ENCODE peak calls at places on chromosomes 16 and 17, in six cellular contexts. I is tibial artery; K is activated CD4-positive, CD25-positive, alpha-beta regulatory T cell treated with anti-CD3 and anti-CD28 coated beads, Interleukin-2, amount 50 U/mL, for 16 hours; T is GM12865; N is AG04449; Y is substantia nigra. V is an unnamed sample.

GRCh38 chr17:57523926-57524634 is 221.0 kb downstream of the CCDC182 start:
- DNase-seq in K (no peak), T (peak), N (no peak), Y (peak), I (peak), V (no peak)

GRCh38 chr16:64627781-64628180 is 494.1 kb downstream of the CDH11 start:
- DNase-seq in T (no peak), K (no peak), N (no peak), I (no peak), Y (peak), V (peak)

GRCh38 chr16:2436110-2436509 is 6.9 kb downstream of the CCNF start:
- DNase-seq in Y (no peak), I (peak), N (no peak), K (no peak), T (no peak), V (no peak)

GRCh38 chr17:12133183-12133582 is 112.5 kb downstream of the MAP2K4 start:
- DNase-seq in T (no peak), K (no peak), I (no peak), N (peak), Y (no peak), V (no peak)

GRCh38 chr17:83203073-83203471 is 123.7 kb downstream of the METRNL start:
- DNase-seq in T (no peak), N (peak), K (no peak), I (peak), Y (no peak), V (no peak)

GRCh38 chr16:71442041-71442440 is at the start of gene TLE7:
- DNase-seq in I (no peak), K (no peak), T (no peak), N (no peak), Y (no peak), V (no peak)

GRCh38 chr16:3993052-3993785 is 112.7 kb upstream of the CREBBP start:
- DNase-seq in T (no peak), I (no peak), K (no peak), Y (no peak), N (no peak), V (no peak)

GRCh38 chr17:68707032-68707431 is 105.9 kb upstream of the FAM20A start:
- DNase-seq in I (no peak), N (peak), T (no peak), K (no peak), Y (no peak), V (no peak)

GRCh38 chr16:72749091-72749490 is 298.8 kb downstream of the ZFHX3 start:
- DNase-seq in K (no peak), Y (no peak), I (no peak), T (no peak), N (no peak), V (no peak)

GRCh38 chr16:10349851-10350250 is 36.0 kb upstream of the ATF7IP2 start:
- DNase-seq in Y (no peak), N (no peak), I (no peak), K (no peak), T (no peak), V (no peak)

GRCh38 chr17:65231662-65232335 is 94.6 kb downstream of the RGS9 start:
- DNase-seq in I (no peak), K (peak), Y (peak), T (peak), N (peak), V (peak)

GRCh38 chr16:81319221-81319912 is 4.6 kb downstream of the GAN start:
- DNase-seq in T (no peak), Y (no peak), N (no peak), K (no peak), I (no peak), V (no peak)

GRCh38 chr16:81641403-81642106 is 137.5 kb upstream of the PLCG2 start:
- DNase-seq in Y (peak), K (no peak), N (no peak), T (no peak), I (no peak), V (no peak)

GRCh38 chr17:77437017-77437416 is 296.2 kb downstream of the SEC14L1 start:
- DNase-seq in T (no peak), I (peak), Y (peak), N (peak), K (no peak), V (no peak)

GRCh38 chr16:71537643-71538042 is 11.4 kb downstream of the CHST4 start:
- DNase-seq in K (no peak), Y (peak), T (peak), I (no peak), N (no peak), V (no peak)

GRCh38 chr17:16027708-16028584 is 28.3 kb downstream of the TTC19 start:
- DNase-seq in N (peak), K (peak), Y (no peak), I (no peak), T (peak), V (peak)

GRCh38 chr16:89764711-89765201 is 43.4 kb downstream of the ZNF276 start:
- DNase-seq in K (peak), Y (no peak), T (peak), I (peak), N (no peak), V (no peak)

GRCh38 chr17:63676540-63676933 is 23.4 kb downstream of the LIMD2 start:
- DNase-seq in T (no peak), K (no peak), Y (no peak), N (no peak), I (no peak), V (no peak)

GRCh38 chr17:68033636-68034451 is 1.7 kb upstream of the KPNA2 start:
- DNase-seq in N (no peak), K (no peak), Y (no peak), T (no peak), I (no peak), V (no peak)

GRCh38 chr16:83717814-83718213 is 90.0 kb upstream of the HSBP1 start:
- DNase-seq in N (no peak), K (no peak), T (no peak), Y (peak), I (no peak), V (peak)

GRCh38 chr16:72111653-72112451 is 18.2 kb downstream of the DHX38 start:
- DNase-seq in I (no peak), T (no peak), N (no peak), K (no peak), Y (no peak), V (no peak)

GRCh38 chr17:57970706-57971105 is 15.5 kb upstream of the CUEDC1 start:
- DNase-seq in Y (no peak), I (no peak), N (no peak), T (no peak), K (no peak), V (no peak)

GRCh38 chr17:38454528-38454927 is 26.3 kb downstream of the ARHGAP23 start:
- DNase-seq in K (no peak), N (no peak), I (peak), Y (peak), T (no peak), V (peak)

GRCh38 chr17:29593546-29594440 is 861 bp downstream of the ANKRD13B start:
- DNase-seq in I (no peak), T (no peak), N (no peak), K (no peak), Y (peak), V (no peak)

GRCh38 chr17:75806822-75807500 is 22.4 kb downstream of the UNK start:
- DNase-seq in T (no peak), K (no peak), N (no peak), I (peak), Y (no peak), V (no peak)

GRCh38 chr17:15230866-15231265 is 34.3 kb downstream of the PMP22 start:
- DNase-seq in Y (no peak), K (no peak), I (no peak), T (no peak), N (no peak), V (no peak)

GRCh38 chr17:50055055-50055425 is 870 bp upstream of the ITGA3 start:
- DNase-seq in Y (peak), I (no peak), K (no peak), N (no peak), T (no peak), V (no peak)

GRCh38 chr17:80596760-80597608 is 52.3 kb downstream of the RPTOR start:
- DNase-seq in T (no peak), Y (no peak), N (no peak), K (no peak), I (no peak), V (no peak)

GRCh38 chr16:88058136-88058535 is 106.9 kb downstream of the BANP start:
- DNase-seq in T (no peak), Y (no peak), I (no peak), K (no peak), N (no peak), V (no peak)

GRCh38 chr17:74214642-74215331 is 1.4 kb downstream of the TTYH2 start:
- DNase-seq in K (no peak), Y (no peak), T (no peak), N (no peak), I (no peak), V (no peak)

GRCh38 chr16:64132686-64133085 is 989.2 kb downstream of the CDH11 start:
- DNase-seq in K (no peak), I (no peak), N (no peak), T (no peak), Y (no peak), V (no peak)

GRCh38 chr16:12142157-12142556 is 165.6 kb downstream of the SNX29 start:
- DNase-seq in I (no peak), T (no peak), K (no peak), Y (no peak), N (no peak), V (no peak)

GRCh38 chr16:11256657-11257130 is 690 bp upstream of the SOCS1 start:
- DNase-seq in Y (peak), I (peak), N (no peak), K (no peak), T (no peak), V (no peak)

GRCh38 chr16:82699711-82700495 is 73.1 kb downstream of the CDH13 start:
- DNase-seq in K (no peak), Y (no peak), N (peak), I (peak), T (no peak), V (peak)